ENCODE peak calls at places on chromosomes 5 and 9, in seven cellular contexts. One of them, this sample, is unnamed.

GRCh38 chr9:99118782-99119466 is 14.0 kb downstream of the TGFBR1 start:
- DNase-seq in stimulated activated CD8-positive, alpha-beta memory T cell treated with anti-CD3 and anti-CD28 coated beads, Interleukin-15, amount 100 ng/mL, for 4 hours: no peak
- DNase-seq in pancreas: no peak
- DNase-seq in progenitor cell of endocrine pancreas: no peak
- DNase-seq in effector memory CD8-positive, alpha-beta T cell: peak
- DNase-seq in stimulated activated naive B cell treated with anti-CD40 and anti-IgM and Interleukin-4, amounts not matched to agents 10 μg/mL and 1 μg/mL and 100 μg/mL, for 72 hours: peak
- DNase-seq in PC-3: no peak
- DNase-seq in this sample: no peak

GRCh38 chr9:69931340-69931739 is 110.7 kb downstream of the CFAP95 start:
- DNase-seq in stimulated activated CD8-positive, alpha-beta memory T cell treated with anti-CD3 and anti-CD28 coated beads, Interleukin-15, amount 100 ng/mL, for 4 hours: no peak
- DNase-seq in effector memory CD8-positive, alpha-beta T cell: no peak
- DNase-seq in stimulated activated naive B cell treated with anti-CD40 and anti-IgM and Interleukin-4, amounts not matched to agents 10 μg/mL and 1 μg/mL and 100 μg/mL, for 72 hours: no peak
- DNase-seq in pancreas: no peak
- DNase-seq in progenitor cell of endocrine pancreas: no peak
- DNase-seq in PC-3: peak
- DNase-seq in this sample: no peak

GRCh38 chr5:172339264-172340180 is 56.0 kb upstream of the UBTD2 start:
- DNase-seq in stimulated activated CD8-positive, alpha-beta memory T cell treated with anti-CD3 and anti-CD28 coated beads, Interleukin-15, amount 100 ng/mL, for 4 hours: no peak
- DNase-seq in effector memory CD8-positive, alpha-beta T cell: no peak
- DNase-seq in PC-3: no peak
- DNase-seq in pancreas: no peak
- DNase-seq in stimulated activated naive B cell treated with anti-CD40 and anti-IgM and Interleukin-4, amounts not matched to agents 10 μg/mL and 1 μg/mL and 100 μg/mL, for 72 hours: no peak
- DNase-seq in progenitor cell of endocrine pancreas: no peak
- DNase-seq in this sample: no peak

GRCh38 chr5:22901885-22902284 is 48.7 kb upstream of the CDH12 start:
- DNase-seq in progenitor cell of endocrine pancreas: no peak
- DNase-seq in stimulated activated CD8-positive, alpha-beta memory T cell treated with anti-CD3 and anti-CD28 coated beads, Interleukin-15, amount 100 ng/mL, for 4 hours: no peak
- DNase-seq in stimulated activated naive B cell treated with anti-CD40 and anti-IgM and Interleukin-4, amounts not matched to agents 10 μg/mL and 1 μg/mL and 100 μg/mL, for 72 hours: no peak
- DNase-seq in effector memory CD8-positive, alpha-beta T cell: no peak
- DNase-seq in PC-3: no peak
- DNase-seq in pancreas: no peak
- DNase-seq in this sample: no peak

GRCh38 chr5:35736280-35736679 is 118.6 kb downstream of the SPEF2 start:
- DNase-seq in progenitor cell of endocrine pancreas: no peak
- DNase-seq in effector memory CD8-positive, alpha-beta T cell: no peak
- DNase-seq in PC-3: peak
- DNase-seq in stimulated activated naive B cell treated with anti-CD40 and anti-IgM and Interleukin-4, amounts not matched to agents 10 μg/mL and 1 μg/mL and 100 μg/mL, for 72 hours: peak
- DNase-seq in pancreas: no peak
- DNase-seq in stimulated activated CD8-positive, alpha-beta memory T cell treated with anti-CD3 and anti-CD28 coated beads, Interleukin-15, amount 100 ng/mL, for 4 hours: peak
- DNase-seq in this sample: no peak

GRCh38 chr5:136133416-136134383 is 1.1 kb downstream of the SMAD5 start:
- DNase-seq in effector memory CD8-positive, alpha-beta T cell: peak
- DNase-seq in progenitor cell of endocrine pancreas: peak
- DNase-seq in stimulated activated naive B cell treated with anti-CD40 and anti-IgM and Interleukin-4, amounts not matched to agents 10 μg/mL and 1 μg/mL and 100 μg/mL, for 72 hours: peak
- DNase-seq in stimulated activated CD8-positive, alpha-beta memory T cell treated with anti-CD3 and anti-CD28 coated beads, Interleukin-15, amount 100 ng/mL, for 4 hours: no peak
- DNase-seq in pancreas: peak
- DNase-seq in PC-3: peak
- DNase-seq in this sample: no peak

GRCh38 chr9:31355965-31356364 is 1028.5 kb upstream of the ACO1 start:
- DNase-seq in stimulated activated CD8-positive, alpha-beta memory T cell treated with anti-CD3 and anti-CD28 coated beads, Interleukin-15, amount 100 ng/mL, for 4 hours: no peak
- DNase-seq in stimulated activated naive B cell treated with anti-CD40 and anti-IgM and Interleukin-4, amounts not matched to agents 10 μg/mL and 1 μg/mL and 100 μg/mL, for 72 hours: no peak
- DNase-seq in progenitor cell of endocrine pancreas: no peak
- DNase-seq in pancreas: no peak
- DNase-seq in PC-3: no peak
- DNase-seq in effector memory CD8-positive, alpha-beta T cell: no peak
- DNase-seq in this sample: no peak

GRCh38 chr5:86679529-86679928 is 61.8 kb downstream of the COX7C start:
- DNase-seq in effector memory CD8-positive, alpha-beta T cell: no peak
- DNase-seq in pancreas: peak
- DNase-seq in PC-3: peak
- DNase-seq in progenitor cell of endocrine pancreas: no peak
- DNase-seq in stimulated activated naive B cell treated with anti-CD40 and anti-IgM and Interleukin-4, amounts not matched to agents 10 μg/mL and 1 μg/mL and 100 μg/mL, for 72 hours: no peak
- DNase-seq in stimulated activated CD8-positive, alpha-beta memory T cell treated with anti-CD3 and anti-CD28 coated beads, Interleukin-15, amount 100 ng/mL, for 4 hours: no peak
- DNase-seq in this sample: no peak

GRCh38 chr9:136837146-136837855 is 5.0 kb upstream of the AJM1 start:
- DNase-seq in stimulated activated CD8-positive, alpha-beta memory T cell treated with anti-CD3 and anti-CD28 coated beads, Interleukin-15, amount 100 ng/mL, for 4 hours: no peak
- DNase-seq in progenitor cell of endocrine pancreas: no peak
- DNase-seq in stimulated activated naive B cell treated with anti-CD40 and anti-IgM and Interleukin-4, amounts not matched to agents 10 μg/mL and 1 μg/mL and 100 μg/mL, for 72 hours: no peak
- DNase-seq in effector memory CD8-positive, alpha-beta T cell: no peak
- DNase-seq in PC-3: no peak
- DNase-seq in pancreas: peak
- DNase-seq in this sample: no peak

GRCh38 chr5:41637869-41638268 is 127.5 kb upstream of the PLCXD3 start:
- DNase-seq in PC-3: peak
- DNase-seq in effector memory CD8-positive, alpha-beta T cell: no peak
- DNase-seq in stimulated activated CD8-positive, alpha-beta memory T cell treated with anti-CD3 and anti-CD28 coated beads, Interleukin-15, amount 100 ng/mL, for 4 hours: no peak
- DNase-seq in stimulated activated naive B cell treated with anti-CD40 and anti-IgM and Interleukin-4, amounts not matched to agents 10 μg/mL and 1 μg/mL and 100 μg/mL, for 72 hours: no peak
- DNase-seq in progenitor cell of endocrine pancreas: no peak
- DNase-seq in pancreas: no peak
- DNase-seq in this sample: no peak

GRCh38 chr9:132609829-132610228 is 27.4 kb downstream of the BARHL1 start:
- DNase-seq in stimulated activated CD8-positive, alpha-beta memory T cell treated with anti-CD3 and anti-CD28 coated beads, Interleukin-15, amount 100 ng/mL, for 4 hours: no peak
- DNase-seq in PC-3: peak
- DNase-seq in effector memory CD8-positive, alpha-beta T cell: no peak
- DNase-seq in progenitor cell of endocrine pancreas: no peak
- DNase-seq in stimulated activated naive B cell treated with anti-CD40 and anti-IgM and Interleukin-4, amounts not matched to agents 10 μg/mL and 1 μg/mL and 100 μg/mL, for 72 hours: no peak
- DNase-seq in pancreas: no peak
- DNase-seq in this sample: no peak

GRCh38 chr9:126981218-126981617 is 66.6 kb downstream of the RALGPS1 start:
- DNase-seq in stimulated activated CD8-positive, alpha-beta memory T cell treated with anti-CD3 and anti-CD28 coated beads, Interleukin-15, amount 100 ng/mL, for 4 hours: no peak
- DNase-seq in pancreas: no peak
- DNase-seq in PC-3: no peak
- DNase-seq in stimulated activated naive B cell treated with anti-CD40 and anti-IgM and Interleukin-4, amounts not matched to agents 10 μg/mL and 1 μg/mL and 100 μg/mL, for 72 hours: no peak
- DNase-seq in effector memory CD8-positive, alpha-beta T cell: no peak
- DNase-seq in progenitor cell of endocrine pancreas: no peak
- DNase-seq in this sample: no peak

GRCh38 chr9:68538200-68538599 is 2.5 kb downstream of the TMEM252 start:
- DNase-seq in pancreas: no peak
- DNase-seq in stimulated activated naive B cell treated with anti-CD40 and anti-IgM and Interleukin-4, amounts not matched to agents 10 μg/mL and 1 μg/mL and 100 μg/mL, for 72 hours: no peak
- DNase-seq in PC-3: peak
- DNase-seq in effector memory CD8-positive, alpha-beta T cell: no peak
- DNase-seq in stimulated activated CD8-positive, alpha-beta memory T cell treated with anti-CD3 and anti-CD28 coated beads, Interleukin-15, amount 100 ng/mL, for 4 hours: no peak
- DNase-seq in progenitor cell of endocrine pancreas: no peak
- DNase-seq in this sample: no peak

GRCh38 chr5:172425402-172425801 is 28.9 kb downstream of the SH3PXD2B start:
- DNase-seq in effector memory CD8-positive, alpha-beta T cell: no peak
- DNase-seq in stimulated activated naive B cell treated with anti-CD40 and anti-IgM and Interleukin-4, amounts not matched to agents 10 μg/mL and 1 μg/mL and 100 μg/mL, for 72 hours: no peak
- DNase-seq in pancreas: no peak
- DNase-seq in progenitor cell of endocrine pancreas: no peak
- DNase-seq in stimulated activated CD8-positive, alpha-beta memory T cell treated with anti-CD3 and anti-CD28 coated beads, Interleukin-15, amount 100 ng/mL, for 4 hours: no peak
- DNase-seq in PC-3: no peak
- DNase-seq in this sample: no peak

GRCh38 chr9:131100445-131100844 is 4.1 kb downstream of the AIF1L start:
- DNase-seq in progenitor cell of endocrine pancreas: no peak
- DNase-seq in pancreas: no peak
- DNase-seq in stimulated activated naive B cell treated with anti-CD40 and anti-IgM and Interleukin-4, amounts not matched to agents 10 μg/mL and 1 μg/mL and 100 μg/mL, for 72 hours: no peak
- DNase-seq in effector memory CD8-positive, alpha-beta T cell: no peak
- DNase-seq in stimulated activated CD8-positive, alpha-beta memory T cell treated with anti-CD3 and anti-CD28 coated beads, Interleukin-15, amount 100 ng/mL, for 4 hours: no peak
- DNase-seq in PC-3: no peak
- DNase-seq in this sample: no peak

GRCh38 chr5:88544616-88545150 is 276.0 kb upstream of the TMEM161B start:
- DNase-seq in pancreas: no peak
- DNase-seq in effector memory CD8-positive, alpha-beta T cell: no peak
- DNase-seq in stimulated activated CD8-positive, alpha-beta memory T cell treated with anti-CD3 and anti-CD28 coated beads, Interleukin-15, amount 100 ng/mL, for 4 hours: no peak
- DNase-seq in PC-3: no peak
- DNase-seq in stimulated activated naive B cell treated with anti-CD40 and anti-IgM and Interleukin-4, amounts not matched to agents 10 μg/mL and 1 μg/mL and 100 μg/mL, for 72 hours: no peak
- DNase-seq in progenitor cell of endocrine pancreas: no peak
- DNase-seq in this sample: no peak

GRCh38 chr5:80799041-80799440 is 144.3 kb upstream of the DHFR start:
- DNase-seq in stimulated activated naive B cell treated with anti-CD40 and anti-IgM and Interleukin-4, amounts not matched to agents 10 μg/mL and 1 μg/mL and 100 μg/mL, for 72 hours: no peak
- DNase-seq in stimulated activated CD8-positive, alpha-beta memory T cell treated with anti-CD3 and anti-CD28 coated beads, Interleukin-15, amount 100 ng/mL, for 4 hours: no peak
- DNase-seq in PC-3: no peak
- DNase-seq in pancreas: no peak
- DNase-seq in effector memory CD8-positive, alpha-beta T cell: no peak
- DNase-seq in progenitor cell of endocrine pancreas: no peak
- DNase-seq in this sample: no peak

GRCh38 chr5:78361226-78361993 is 993 bp downstream of the SCAMP1 start:
- DNase-seq in stimulated activated naive B cell treated with anti-CD40 and anti-IgM and Interleukin-4, amounts not matched to agents 10 μg/mL and 1 μg/mL and 100 μg/mL, for 72 hours: no peak
- DNase-seq in stimulated activated CD8-positive, alpha-beta memory T cell treated with anti-CD3 and anti-CD28 coated beads, Interleukin-15, amount 100 ng/mL, for 4 hours: no peak
- DNase-seq in effector memory CD8-positive, alpha-beta T cell: no peak
- DNase-seq in PC-3: peak
- DNase-seq in pancreas: peak
- DNase-seq in progenitor cell of endocrine pancreas: no peak
- DNase-seq in this sample: no peak

GRCh38 chr5:3835817-3836216 is 240.2 kb downstream of the IRX1 start:
- DNase-seq in PC-3: no peak
- DNase-seq in effector memory CD8-positive, alpha-beta T cell: no peak
- DNase-seq in stimulated activated CD8-positive, alpha-beta memory T cell treated with anti-CD3 and anti-CD28 coated beads, Interleukin-15, amount 100 ng/mL, for 4 hours: no peak
- DNase-seq in stimulated activated naive B cell treated with anti-CD40 and anti-IgM and Interleukin-4, amounts not matched to agents 10 μg/mL and 1 μg/mL and 100 μg/mL, for 72 hours: no peak
- DNase-seq in pancreas: no peak
- DNase-seq in progenitor cell of endocrine pancreas: no peak
- DNase-seq in this sample: no peak

GRCh38 chr5:154642499-154643245 is 112.5 kb upstream of the LARP1 start:
- DNase-seq in PC-3: peak
- DNase-seq in stimulated activated naive B cell treated with anti-CD40 and anti-IgM and Interleukin-4, amounts not matched to agents 10 μg/mL and 1 μg/mL and 100 μg/mL, for 72 hours: no peak
- DNase-seq in stimulated activated CD8-positive, alpha-beta memory T cell treated with anti-CD3 and anti-CD28 coated beads, Interleukin-15, amount 100 ng/mL, for 4 hours: no peak
- DNase-seq in effector memory CD8-positive, alpha-beta T cell: no peak
- DNase-seq in pancreas: no peak
- DNase-seq in progenitor cell of endocrine pancreas: no peak
- DNase-seq in this sample: no peak

GRCh38 chr5:160466889-160467554 is 45.4 kb downstream of the PTTG1 start:
- DNase-seq in pancreas: no peak
- DNase-seq in effector memory CD8-positive, alpha-beta T cell: no peak
- DNase-seq in stimulated activated naive B cell treated with anti-CD40 and anti-IgM and Interleukin-4, amounts not matched to agents 10 μg/mL and 1 μg/mL and 100 μg/mL, for 72 hours: no peak
- DNase-seq in PC-3: peak
- DNase-seq in progenitor cell of endocrine pancreas: no peak
- DNase-seq in stimulated activated CD8-positive, alpha-beta memory T cell treated with anti-CD3 and anti-CD28 coated beads, Interleukin-15, amount 100 ng/mL, for 4 hours: no peak
- DNase-seq in this sample: no peak

GRCh38 chr5:166367391-166367790 is 1924.1 kb upstream of the WWC1 start:
- DNase-seq in stimulated activated naive B cell treated with anti-CD40 and anti-IgM and Interleukin-4, amounts not matched to agents 10 μg/mL and 1 μg/mL and 100 μg/mL, for 72 hours: no peak
- DNase-seq in stimulated activated CD8-positive, alpha-beta memory T cell treated with anti-CD3 and anti-CD28 coated beads, Interleukin-15, amount 100 ng/mL, for 4 hours: no peak
- DNase-seq in PC-3: no peak
- DNase-seq in effector memory CD8-positive, alpha-beta T cell: no peak
- DNase-seq in progenitor cell of endocrine pancreas: no peak
- DNase-seq in pancreas: no peak
- DNase-seq in this sample: no peak

GRCh38 chr5:171122372-171122771 is 186.7 kb upstream of the TLX3 start:
- DNase-seq in stimulated activated naive B cell treated with anti-CD40 and anti-IgM and Interleukin-4, amounts not matched to agents 10 μg/mL and 1 μg/mL and 100 μg/mL, for 72 hours: no peak
- DNase-seq in pancreas: no peak
- DNase-seq in PC-3: no peak
- DNase-seq in progenitor cell of endocrine pancreas: no peak
- DNase-seq in stimulated activated CD8-positive, alpha-beta memory T cell treated with anti-CD3 and anti-CD28 coated beads, Interleukin-15, amount 100 ng/mL, for 4 hours: no peak
- DNase-seq in effector memory CD8-positive, alpha-beta T cell: no peak
- DNase-seq in this sample: no peak

GRCh38 chr9:85392270-85392669 is 349.5 kb downstream of the AGTPBP1 start:
- DNase-seq in stimulated activated CD8-positive, alpha-beta memory T cell treated with anti-CD3 and anti-CD28 coated beads, Interleukin-15, amount 100 ng/mL, for 4 hours: no peak
- DNase-seq in progenitor cell of endocrine pancreas: no peak
- DNase-seq in PC-3: no peak
- DNase-seq in pancreas: no peak
- DNase-seq in effector memory CD8-positive, alpha-beta T cell: no peak
- DNase-seq in stimulated activated naive B cell treated with anti-CD40 and anti-IgM and Interleukin-4, amounts not matched to agents 10 μg/mL and 1 μg/mL and 100 μg/mL, for 72 hours: no peak
- DNase-seq in this sample: no peak

GRCh38 chr9:107019216-107019615 is 156.2 kb downstream of the ZNF462 start:
- DNase-seq in stimulated activated CD8-positive, alpha-beta memory T cell treated with anti-CD3 and anti-CD28 coated beads, Interleukin-15, amount 100 ng/mL, for 4 hours: no peak
- DNase-seq in effector memory CD8-positive, alpha-beta T cell: no peak
- DNase-seq in PC-3: peak
- DNase-seq in stimulated activated naive B cell treated with anti-CD40 and anti-IgM and Interleukin-4, amounts not matched to agents 10 μg/mL and 1 μg/mL and 100 μg/mL, for 72 hours: no peak
- DNase-seq in progenitor cell of endocrine pancreas: no peak
- DNase-seq in pancreas: no peak
- DNase-seq in this sample: no peak

GRCh38 chr9:98654247-98654646 is 54.5 kb downstream of the GABBR2 start:
- DNase-seq in pancreas: no peak
- DNase-seq in PC-3: peak
- DNase-seq in progenitor cell of endocrine pancreas: no peak
- DNase-seq in stimulated activated CD8-positive, alpha-beta memory T cell treated with anti-CD3 and anti-CD28 coated beads, Interleukin-15, amount 100 ng/mL, for 4 hours: no peak
- DNase-seq in effector memory CD8-positive, alpha-beta T cell: no peak
- DNase-seq in stimulated activated naive B cell treated with anti-CD40 and anti-IgM and Interleukin-4, amounts not matched to agents 10 μg/mL and 1 μg/mL and 100 μg/mL, for 72 hours: no peak
- DNase-seq in this sample: no peak

GRCh38 chr9:93129691-93130500 is 4.2 kb downstream of the NINJ1 start:
- DNase-seq in stimulated activated naive B cell treated with anti-CD40 and anti-IgM and Interleukin-4, amounts not matched to agents 10 μg/mL and 1 μg/mL and 100 μg/mL, for 72 hours: no peak
- DNase-seq in PC-3: no peak
- DNase-seq in pancreas: no peak
- DNase-seq in stimulated activated CD8-positive, alpha-beta memory T cell treated with anti-CD3 and anti-CD28 coated beads, Interleukin-15, amount 100 ng/mL, for 4 hours: no peak
- DNase-seq in progenitor cell of endocrine pancreas: no peak
- DNase-seq in effector memory CD8-positive, alpha-beta T cell: no peak
- DNase-seq in this sample: no peak

GRCh38 chr5:156208271-156208670 is 118.7 kb upstream of the SGCD start:
- DNase-seq in PC-3: peak
- DNase-seq in effector memory CD8-positive, alpha-beta T cell: no peak
- DNase-seq in progenitor cell of endocrine pancreas: no peak
- DNase-seq in stimulated activated naive B cell treated with anti-CD40 and anti-IgM and Interleukin-4, amounts not matched to agents 10 μg/mL and 1 μg/mL and 100 μg/mL, for 72 hours: no peak
- DNase-seq in pancreas: no peak
- DNase-seq in stimulated activated CD8-positive, alpha-beta memory T cell treated with anti-CD3 and anti-CD28 coated beads, Interleukin-15, amount 100 ng/mL, for 4 hours: no peak
- DNase-seq in this sample: no peak

GRCh38 chr5:10103098-10103497 is 146.6 kb downstream of the ATPSCKMT start:
- DNase-seq in progenitor cell of endocrine pancreas: no peak
- DNase-seq in stimulated activated naive B cell treated with anti-CD40 and anti-IgM and Interleukin-4, amounts not matched to agents 10 μg/mL and 1 μg/mL and 100 μg/mL, for 72 hours: no peak
- DNase-seq in pancreas: no peak
- DNase-seq in stimulated activated CD8-positive, alpha-beta memory T cell treated with anti-CD3 and anti-CD28 coated beads, Interleukin-15, amount 100 ng/mL, for 4 hours: no peak
- DNase-seq in PC-3: no peak
- DNase-seq in effector memory CD8-positive, alpha-beta T cell: no peak
- DNase-seq in this sample: no peak

GRCh38 chr5:177399903-177400868 is at the start of gene PFN3:
- DNase-seq in stimulated activated naive B cell treated with anti-CD40 and anti-IgM and Interleukin-4, amounts not matched to agents 10 μg/mL and 1 μg/mL and 100 μg/mL, for 72 hours: no peak
- DNase-seq in PC-3: no peak
- DNase-seq in effector memory CD8-positive, alpha-beta T cell: no peak
- DNase-seq in stimulated activated CD8-positive, alpha-beta memory T cell treated with anti-CD3 and anti-CD28 coated beads, Interleukin-15, amount 100 ng/mL, for 4 hours: no peak
- DNase-seq in pancreas: no peak
- DNase-seq in progenitor cell of endocrine pancreas: no peak
- DNase-seq in this sample: no peak

GRCh38 chr5:150254363-150255154 is 35.0 kb downstream of the CAMK2A start:
- DNase-seq in stimulated activated CD8-positive, alpha-beta memory T cell treated with anti-CD3 and anti-CD28 coated beads, Interleukin-15, amount 100 ng/mL, for 4 hours: no peak
- DNase-seq in PC-3: no peak
- DNase-seq in pancreas: no peak
- DNase-seq in effector memory CD8-positive, alpha-beta T cell: no peak
- DNase-seq in progenitor cell of endocrine pancreas: no peak
- DNase-seq in stimulated activated naive B cell treated with anti-CD40 and anti-IgM and Interleukin-4, amounts not matched to agents 10 μg/mL and 1 μg/mL and 100 μg/mL, for 72 hours: no peak
- DNase-seq in this sample: no peak

GRCh38 chr5:149635394-149635793 is 54.1 kb downstream of the ARHGEF37 start:
- DNase-seq in pancreas: no peak
- DNase-seq in PC-3: no peak
- DNase-seq in stimulated activated naive B cell treated with anti-CD40 and anti-IgM and Interleukin-4, amounts not matched to agents 10 μg/mL and 1 μg/mL and 100 μg/mL, for 72 hours: no peak
- DNase-seq in progenitor cell of endocrine pancreas: no peak
- DNase-seq in effector memory CD8-positive, alpha-beta T cell: no peak
- DNase-seq in stimulated activated CD8-positive, alpha-beta memory T cell treated with anti-CD3 and anti-CD28 coated beads, Interleukin-15, amount 100 ng/mL, for 4 hours: no peak
- DNase-seq in this sample: no peak

GRCh38 chr9:121672213-121672612 is 20.8 kb downstream of the DAB2IP start:
- DNase-seq in effector memory CD8-positive, alpha-beta T cell: no peak
- DNase-seq in progenitor cell of endocrine pancreas: no peak
- DNase-seq in stimulated activated CD8-positive, alpha-beta memory T cell treated with anti-CD3 and anti-CD28 coated beads, Interleukin-15, amount 100 ng/mL, for 4 hours: no peak
- DNase-seq in stimulated activated naive B cell treated with anti-CD40 and anti-IgM and Interleukin-4, amounts not matched to agents 10 μg/mL and 1 μg/mL and 100 μg/mL, for 72 hours: no peak
- DNase-seq in PC-3: no peak
- DNase-seq in pancreas: no peak
- DNase-seq in this sample: no peak

GRCh38 chr5:68593211-68593701 is 377.7 kb downstream of the PIK3R1 start:
- DNase-seq in effector memory CD8-positive, alpha-beta T cell: no peak
- DNase-seq in PC-3: no peak
- DNase-seq in stimulated activated naive B cell treated with anti-CD40 and anti-IgM and Interleukin-4, amounts not matched to agents 10 μg/mL and 1 μg/mL and 100 μg/mL, for 72 hours: no peak
- DNase-seq in stimulated activated CD8-positive, alpha-beta memory T cell treated with anti-CD3 and anti-CD28 coated beads, Interleukin-15, amount 100 ng/mL, for 4 hours: no peak
- DNase-seq in pancreas: no peak
- DNase-seq in progenitor cell of endocrine pancreas: no peak
- DNase-seq in this sample: no peak

GRCh38 chr5:169942181-169942580 is 38.1 kb downstream of the INSYN2B start:
- DNase-seq in stimulated activated CD8-positive, alpha-beta memory T cell treated with anti-CD3 and anti-CD28 coated beads, Interleukin-15, amount 100 ng/mL, for 4 hours: no peak
- DNase-seq in effector memory CD8-positive, alpha-beta T cell: no peak
- DNase-seq in PC-3: no peak
- DNase-seq in progenitor cell of endocrine pancreas: no peak
- DNase-seq in stimulated activated naive B cell treated with anti-CD40 and anti-IgM and Interleukin-4, amounts not matched to agents 10 μg/mL and 1 μg/mL and 100 μg/mL, for 72 hours: no peak
- DNase-seq in pancreas: no peak
- DNase-seq in this sample: no peak

GRCh38 chr5:149450199-149450598 is 71.1 kb upstream of the IL17B start:
- DNase-seq in progenitor cell of endocrine pancreas: no peak
- DNase-seq in effector memory CD8-positive, alpha-beta T cell: no peak
- DNase-seq in stimulated activated CD8-positive, alpha-beta memory T cell treated with anti-CD3 and anti-CD28 coated beads, Interleukin-15, amount 100 ng/mL, for 4 hours: no peak
- DNase-seq in PC-3: no peak
- DNase-seq in stimulated activated naive B cell treated with anti-CD40 and anti-IgM and Interleukin-4, amounts not matched to agents 10 μg/mL and 1 μg/mL and 100 μg/mL, for 72 hours: no peak
- DNase-seq in pancreas: no peak
- DNase-seq in this sample: no peak

GRCh38 chr5:93017854-93018253 is 563.2 kb downstream of the NR2F1-AS1 start:
- DNase-seq in PC-3: peak
- DNase-seq in stimulated activated CD8-positive, alpha-beta memory T cell treated with anti-CD3 and anti-CD28 coated beads, Interleukin-15, amount 100 ng/mL, for 4 hours: no peak
- DNase-seq in effector memory CD8-positive, alpha-beta T cell: no peak
- DNase-seq in progenitor cell of endocrine pancreas: no peak
- DNase-seq in pancreas: no peak
- DNase-seq in stimulated activated naive B cell treated with anti-CD40 and anti-IgM and Interleukin-4, amounts not matched to agents 10 μg/mL and 1 μg/mL and 100 μg/mL, for 72 hours: no peak
- DNase-seq in this sample: no peak

GRCh38 chr9:87212563-87213154 is 265.4 kb upstream of the GAS1 start:
- DNase-seq in stimulated activated naive B cell treated with anti-CD40 and anti-IgM and Interleukin-4, amounts not matched to agents 10 μg/mL and 1 μg/mL and 100 μg/mL, for 72 hours: no peak
- DNase-seq in pancreas: no peak
- DNase-seq in PC-3: peak
- DNase-seq in progenitor cell of endocrine pancreas: no peak
- DNase-seq in effector memory CD8-positive, alpha-beta T cell: no peak
- DNase-seq in stimulated activated CD8-positive, alpha-beta memory T cell treated with anti-CD3 and anti-CD28 coated beads, Interleukin-15, amount 100 ng/mL, for 4 hours: no peak
- DNase-seq in this sample: no peak

This sample was measured in cortex of kidney.